ENCODE peak calls at places on chromosome 15, in eight cellular contexts. One of them, this sample, is unnamed.

GRCh38 chr15:58247803-58248503 is 109.8 kb downstream of the AQP9 start:
- DNase-seq in Daoy: no peak
- DNase-seq in kidney epithelial cell: no peak
- DNase-seq in GOT3: no peak
- DNase-seq in NCI-H774: no peak
- DNase-seq in NCI-H748 treated with DMSO at 0.1 percent for 48 hours: no peak
- DNase-seq in transverse colon: peak
- DNase-seq in lung microvascular endothelial cell: no peak
- DNase-seq in this sample: no peak

GRCh38 chr15:60477991-60478632 is 830 bp downstream of the ICE2 start:
- DNase-seq in Daoy: peak
- DNase-seq in kidney epithelial cell: no peak
- DNase-seq in GOT3: no peak
- DNase-seq in NCI-H774: no peak
- DNase-seq in NCI-H748 treated with DMSO at 0.1 percent for 48 hours: peak
- DNase-seq in transverse colon: no peak
- DNase-seq in lung microvascular endothelial cell: peak
- DNase-seq in this sample: no peak

GRCh38 chr15:96138985-96139384 is 191.5 kb upstream of the NR2F2 start:
- DNase-seq in Daoy: no peak
- DNase-seq in kidney epithelial cell: no peak
- DNase-seq in GOT3: no peak
- DNase-seq in NCI-H774: no peak
- DNase-seq in NCI-H748 treated with DMSO at 0.1 percent for 48 hours: no peak
- DNase-seq in transverse colon: no peak
- DNase-seq in lung microvascular endothelial cell: no peak
- DNase-seq in this sample: no peak

GRCh38 chr15:95105229-95105628 is 873.9 kb downstream of the MCTP2 start:
- DNase-seq in Daoy: peak
- DNase-seq in kidney epithelial cell: no peak
- DNase-seq in GOT3: no peak
- DNase-seq in NCI-H774: no peak
- DNase-seq in NCI-H748 treated with DMSO at 0.1 percent for 48 hours: no peak
- DNase-seq in transverse colon: no peak
- DNase-seq in lung microvascular endothelial cell: no peak
- DNase-seq in this sample: no peak

GRCh38 chr15:40747685-40748631 is 7.1 kb downstream of the RMDN3 start:
- DNase-seq in Daoy: no peak
- DNase-seq in kidney epithelial cell: no peak
- DNase-seq in GOT3: no peak
- DNase-seq in NCI-H774: no peak
- DNase-seq in NCI-H748 treated with DMSO at 0.1 percent for 48 hours: no peak
- DNase-seq in transverse colon: no peak
- DNase-seq in lung microvascular endothelial cell: no peak
- DNase-seq in this sample: no peak

GRCh38 chr15:38378162-38378560 is 75.8 kb upstream of the FAM98B start:
- DNase-seq in Daoy: no peak
- DNase-seq in kidney epithelial cell: no peak
- DNase-seq in GOT3: no peak
- DNase-seq in NCI-H774: no peak
- DNase-seq in NCI-H748 treated with DMSO at 0.1 percent for 48 hours: no peak
- DNase-seq in transverse colon: peak
- DNase-seq in lung microvascular endothelial cell: peak
- DNase-seq in this sample: no peak

GRCh38 chr15:49036650-49037545 is 9.3 kb downstream of the SECISBP2L start:
- DNase-seq in Daoy: peak
- DNase-seq in kidney epithelial cell: no peak
- DNase-seq in GOT3: no peak
- DNase-seq in NCI-H774: no peak
- DNase-seq in NCI-H748 treated with DMSO at 0.1 percent for 48 hours: no peak
- DNase-seq in transverse colon: no peak
- DNase-seq in lung microvascular endothelial cell: no peak
- DNase-seq in this sample: no peak

GRCh38 chr15:58608711-58609110 is 140.8 kb downstream of the ADAM10 start:
- DNase-seq in Daoy: no peak
- DNase-seq in kidney epithelial cell: no peak
- DNase-seq in GOT3: no peak
- DNase-seq in NCI-H774: no peak
- DNase-seq in NCI-H748 treated with DMSO at 0.1 percent for 48 hours: no peak
- DNase-seq in transverse colon: no peak
- DNase-seq in lung microvascular endothelial cell: no peak
- DNase-seq in this sample: no peak

GRCh38 chr15:80106051-80106450 is 46.6 kb downstream of the ZFAND6 start:
- DNase-seq in Daoy: no peak
- DNase-seq in kidney epithelial cell: no peak
- DNase-seq in GOT3: no peak
- DNase-seq in NCI-H774: no peak
- DNase-seq in NCI-H748 treated with DMSO at 0.1 percent for 48 hours: no peak
- DNase-seq in transverse colon: no peak
- DNase-seq in lung microvascular endothelial cell: no peak
- DNase-seq in this sample: no peak

GRCh38 chr15:38059665-38060064 is 125.2 kb downstream of the TMCO5A start:
- DNase-seq in Daoy: peak
- DNase-seq in kidney epithelial cell: no peak
- DNase-seq in GOT3: no peak
- DNase-seq in NCI-H774: no peak
- DNase-seq in NCI-H748 treated with DMSO at 0.1 percent for 48 hours: no peak
- DNase-seq in transverse colon: no peak
- DNase-seq in lung microvascular endothelial cell: no peak
- DNase-seq in this sample: no peak

GRCh38 chr15:88621789-88622604 is 857 bp downstream of the AEN start:
- DNase-seq in Daoy: no peak
- DNase-seq in kidney epithelial cell: no peak
- DNase-seq in GOT3: no peak
- DNase-seq in NCI-H774: no peak
- DNase-seq in NCI-H748 treated with DMSO at 0.1 percent for 48 hours: no peak
- DNase-seq in transverse colon: peak
- DNase-seq in lung microvascular endothelial cell: peak
- DNase-seq in this sample: no peak